ENCODE peak calls at places on chromosomes 13 and 19, in four cellular contexts. E, O, X and J are unnamed samples.
A peak's percentile ranks its signal among the peaks of the same experiment; 100 is the strongest.

GRCh38 chr13:76812971-76813691 is 73.1 kb downstream of the KCTD12 start:
- DNase-seq in E (peak; percentile 89), X (no peak), O (no peak), J (peak; percentile 83)

GRCh38 chr13:86932935-86933334 is 738.2 kb upstream of the SLITRK5 start:
- DNase-seq in E (no peak), O (peak; percentile 62), X (no peak), J (no peak)

GRCh38 chr19:16316506-16316882 is 8.1 kb upstream of the KLF2 start:
- DNase-seq in E (no peak), O (peak; percentile 76), X (no peak), J (no peak)

GRCh38 chr19:16778796-16779411 is 50.3 kb upstream of the SIN3B start:
- DNase-seq in X (peak; percentile 66), O (peak; percentile 77), E (no peak), J (peak; percentile 59)

GRCh38 chr13:52999093-52999696 is 29.4 kb upstream of the OLFM4 start:
- DNase-seq in O (no peak), E (no peak), X (no peak), J (no peak)

GRCh38 chr19:55443824-55444719 is 972 bp upstream of the SHISA7 start:
- DNase-seq in X (no peak), O (no peak), E (no peak), J (no peak)

GRCh38 chr19:8321760-8322637 is 703 bp downstream of the RPS28 start:
- DNase-seq in X (no peak), O (no peak), E (no peak), J (no peak)

GRCh38 chr13:40564342-40564997 is 102.0 kb downstream of the FOXO1 start:
- DNase-seq in X (no peak), O (no peak), E (no peak), J (no peak)

GRCh38 chr19:28393574-28394336 is 819.2 kb downstream of the UQCRFS1 start:
- DNase-seq in X (no peak), O (no peak), E (no peak), J (no peak)

GRCh38 chr13:110714798-110715394 is 1.4 kb downstream of the ING1 start:
- DNase-seq in O (peak; percentile 57), X (peak; percentile 69), E (peak; percentile 94), J (no peak)

GRCh38 chr13:24042710-24043440 is 117.6 kb upstream of the SPATA13 start:
- DNase-seq in X (no peak), O (no peak), E (no peak), J (peak; percentile 77)

GRCh38 chr13:93248627-93249047 is 22.0 kb downstream of the GPC6 start:
- DNase-seq in O (peak; percentile 92), E (no peak), X (no peak), J (no peak)

GRCh38 chr19:4089400-4089908 is 22.8 kb upstream of the ZBTB7A start:
- DNase-seq in O (no peak), E (no peak), X (no peak), J (no peak)

GRCh38 chr13:77916481-77916880 is 2.1 kb downstream of the EDNRB start:
- DNase-seq in X (no peak), E (no peak), O (no peak), J (no peak)

GRCh38 chr13:43838909-43839308 is 40.6 kb downstream of the CCDC122 start:
- DNase-seq in E (no peak), O (no peak), X (no peak), J (peak; percentile 92)

GRCh38 chr13:48235100-48235813 is 2.3 kb downstream of the ITM2B start:
- DNase-seq in O (peak; percentile 71), E (no peak), X (peak; percentile 37), J (peak; percentile 46)

GRCh38 chr13:51793570-51794273 is 10.2 kb downstream of the DHRS12 start:
- DNase-seq in E (no peak), O (peak; percentile 51), X (no peak), J (peak; percentile 68)

GRCh38 chr19:43778651-43779050 is 2.1 kb downstream of the KCNN4 start:
- DNase-seq in E (no peak), X (no peak), O (no peak), J (no peak)

GRCh38 chr19:51689751-51690358 is 3.3 kb upstream of the SPACA6 start:
- DNase-seq in O (peak; percentile 45), X (no peak), E (peak; percentile 87), J (peak; percentile 35)

GRCh38 chr13:51479199-51479523 is 26.3 kb upstream of the INTS6 start:
- DNase-seq in X (no peak), E (no peak), O (no peak), J (peak; percentile 39)

GRCh38 chr19:10353793-10354391 is 14.5 kb upstream of the ICAM3 start:
- DNase-seq in E (no peak), O (peak; percentile 69), X (no peak), J (no peak)

GRCh38 chr13:32581177-32581786 is 5.0 kb upstream of the PDS5B start:
- DNase-seq in E (no peak), O (peak; percentile 54), X (peak; percentile 9), J (peak; percentile 39)

GRCh38 chr13:51643114-51643881 is 59.0 kb downstream of the WDFY2 start:
- DNase-seq in X (no peak), O (peak; percentile 82), E (no peak), J (peak; percentile 98)

GRCh38 chr19:53971608-53972007 is 8.9 kb downstream of the CACNG8 start:
- DNase-seq in O (no peak), X (no peak), E (no peak), J (no peak)

GRCh38 chr13:22114630-22115311 is 443.9 kb downstream of the FGF9 start:
- DNase-seq in E (no peak), O (no peak), X (peak; percentile 30), J (peak; percentile 17)

GRCh38 chr19:10110972-10111317 is 548 bp upstream of the P2RY11 start:
- DNase-seq in O (no peak), X (no peak), E (no peak), J (no peak)

GRCh38 chr19:24060687-24061356 is 26.2 kb upstream of the ZNF254 start:
- DNase-seq in O (no peak), X (no peak), E (peak; percentile 18), J (peak; percentile 9)

GRCh38 chr19:41707502-41707812 is 969 bp upstream of the CEACAM5 start:
- DNase-seq in E (peak; percentile 52), O (no peak), X (peak; percentile 69), J (no peak)

GRCh38 chr19:41707871-41708371 is 505 bp upstream of the CEACAM5 start:
- DNase-seq in O (no peak), E (peak; percentile 58), X (no peak), J (no peak)

GRCh38 chr19:41706741-41707501 is 1.5 kb upstream of the CEACAM5 start:
- DNase-seq in O (peak; percentile 77), X (peak; percentile 88), E (peak; percentile 83), J (peak; percentile 12)

GRCh38 chr19:41709951-41710645 is 1.7 kb downstream of the CEACAM5 start:
- DNase-seq in E (peak; percentile 63), X (no peak), O (no peak), J (no peak)

GRCh38 chr19:41708481-41708880 is at the start of gene CEACAM5:
- DNase-seq in X (peak; percentile 97), E (no peak), O (no peak), J (no peak)
- H3K4me3 ChIP-seq in X (peak within 1 kb of the TSS; percentile 34), E (no peak within 1 kb of the TSS), O (no peak within 1 kb of the TSS), J (no peak within 1 kb of the TSS)

DNA sequence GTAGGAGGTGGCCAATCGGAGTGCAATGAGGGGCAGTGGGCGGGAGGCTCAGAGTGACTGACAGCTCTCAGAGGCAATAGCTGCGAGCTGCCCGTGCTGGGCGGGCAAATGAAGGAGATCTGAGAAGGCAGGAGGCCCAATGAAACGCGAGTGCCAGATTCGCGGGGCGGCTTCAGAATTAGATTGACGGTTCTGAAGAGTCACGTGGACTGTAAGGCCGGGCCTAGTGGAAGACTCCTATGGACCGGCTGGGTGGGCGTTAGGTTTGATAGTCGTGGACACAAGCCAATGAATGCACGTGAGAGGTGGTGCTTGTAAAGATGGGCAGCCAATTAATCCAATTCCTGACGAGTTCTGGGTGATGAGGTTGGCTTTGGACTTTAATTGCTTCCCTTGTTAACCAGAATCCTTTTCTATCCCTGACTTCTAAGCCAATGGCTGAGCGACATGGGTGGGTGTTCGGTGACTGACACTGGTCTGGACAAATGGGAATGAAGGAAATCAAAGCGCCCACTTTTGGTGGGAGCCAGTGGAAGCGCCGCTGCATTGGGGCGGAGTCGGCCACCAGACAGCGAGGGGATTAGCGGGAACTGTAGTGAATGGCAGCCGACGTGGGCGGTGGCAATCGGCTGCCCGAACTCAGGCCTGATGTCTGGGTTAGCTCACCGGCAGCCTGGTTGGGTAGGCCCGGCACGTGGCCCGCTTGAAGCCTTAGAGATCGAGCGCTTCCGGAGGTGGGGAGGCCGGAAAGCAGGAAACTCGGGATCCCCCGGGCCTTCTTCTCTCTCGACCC is 524 bp upstream of the KHSRP start:
- DNase-seq in O (peak; percentile 100), E (peak; percentile 100), X (peak; percentile 99), J (peak; percentile 100)
- TF ChIP-seq CTCF in O (no peak), E (no peak), X (peak; percentile 41), J (no peak)

GRCh38 chr19:36489139-36489919 is at the start of gene ZNF566:
- DNase-seq in X (peak; percentile 94), E (peak; percentile 97), O (peak; percentile 98), J (peak; percentile 97)
- H3K4me3 ChIP-seq in X (peak within 1 kb of the TSS; percentile 43), E (peak within 1 kb of the TSS; percentile 58), O (peak within 1 kb of the TSS; percentile 61), J (peak within 1 kb of the TSS; percentile 99)

DNA sequence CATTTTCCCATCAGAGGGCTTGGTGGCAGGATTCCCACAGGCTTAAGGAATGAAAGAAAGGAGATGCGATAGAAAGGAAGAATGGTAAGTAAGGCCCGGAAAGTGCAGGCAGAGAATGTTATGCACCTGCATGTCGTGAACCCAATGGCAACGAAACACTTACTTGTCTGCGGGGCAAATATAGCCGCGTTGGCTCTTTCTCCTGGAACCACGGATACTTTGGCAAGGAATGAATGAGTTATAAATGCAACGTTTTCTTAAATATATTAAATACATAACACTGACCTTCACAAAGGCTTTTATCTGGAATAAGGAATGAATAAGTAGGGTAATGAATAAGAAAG is 192.1 kb downstream of the KATNAL1 start:
- DNase-seq in O (no peak), E (no peak), X (no peak), J (no peak)
- TF ChIP-seq CTCF in O (no peak), E (no peak), X (no peak), J (no peak)

GRCh38 chr13:54356209-54356608 is 1327.6 kb downstream of the OLFM4 start:
- DNase-seq in E (no peak), X (no peak), O (no peak), J (no peak)

GRCh38 chr13:54357284-54357933 is 1328.8 kb downstream of the OLFM4 start:
- DNase-seq in X (no peak), E (no peak), O (no peak), J (no peak)

GRCh38 chr13:54361460-54361859 is 1332.8 kb downstream of the OLFM4 start:
- DNase-seq in O (no peak), X (no peak), E (no peak), J (no peak)

DNA sequence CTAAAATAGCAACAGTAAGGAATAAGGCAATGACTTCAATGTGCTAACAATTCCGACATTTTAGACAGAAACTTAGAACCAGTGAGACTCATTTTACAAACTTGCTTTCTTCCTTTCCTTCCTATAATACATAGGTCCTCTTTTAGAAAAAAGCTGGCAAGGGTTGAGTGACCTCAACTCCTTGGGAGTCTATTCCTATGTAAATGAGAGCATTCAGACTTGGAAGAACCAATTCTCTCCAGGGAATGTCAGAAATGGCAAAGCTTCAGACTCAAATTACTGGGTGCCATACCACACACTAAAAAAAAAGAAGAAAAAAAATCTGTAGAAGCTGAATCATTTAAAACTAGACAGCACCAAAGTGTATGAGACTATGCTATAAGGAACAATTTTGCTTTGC is 1328.2 kb downstream of the OLFM4 start:
- DNase-seq in X (no peak), O (no peak), E (no peak), J (no peak)
- H3K4me3 ChIP-seq in X (no peak overlapping the region), O (no peak overlapping the region), E (no peak overlapping the region), J (no peak overlapping the region)

GRCh38 chr13:98473135-98473791 is 103.6 kb downstream of the STK24 start:
- DNase-seq in O (no peak), X (no peak), E (no peak), J (no peak)
- TF ChIP-seq CTCF in O (no peak), X (no peak), E (no peak), J (no peak)

GRCh38 chr13:20721058-20721453 is 17.6 kb downstream of the IL17D start:
- DNase-seq in X (no peak), E (no peak), O (no peak), J (no peak)
- H3K4me3 ChIP-seq in X (no peak overlapping the region), E (no peak overlapping the region), O (no peak overlapping the region), J (no peak overlapping the region)